ENCODE peak calls at places on chromosomes 2 and 18, in eight cellular contexts. One of them, this sample, is unnamed.

GRCh38 chr18:7488571-7488970 is 78.5 kb upstream of the PTPRM start:
- DNase-seq in hepatocyte: peak; percentile 38
- DNase-seq in tibial artery: no peak
- DNase-seq in fibroblast of pulmonary artery: no peak
- DNase-seq in bronchial epithelial cell: peak; percentile 5
- DNase-seq in endothelial cell: no peak
- DNase-seq in Peyer's patch: no peak
- DNase-seq in coronary artery: no peak
- DNase-seq in this sample: no peak

GRCh38 chr2:38261569-38262513 is 115.2 kb downstream of the ATL2 start:
- DNase-seq in hepatocyte: no peak
- DNase-seq in tibial artery: peak; percentile 25
- DNase-seq in fibroblast of pulmonary artery: no peak
- DNase-seq in bronchial epithelial cell: no peak
- DNase-seq in endothelial cell: no peak
- DNase-seq in Peyer's patch: no peak
- DNase-seq in coronary artery: no peak
- DNase-seq in this sample: no peak

GRCh38 chr18:7577706-7578105 is 10.6 kb downstream of the PTPRM start:
- DNase-seq in hepatocyte: no peak
- DNase-seq in tibial artery: no peak
- DNase-seq in fibroblast of pulmonary artery: peak; percentile 66
- DNase-seq in bronchial epithelial cell: no peak
- DNase-seq in endothelial cell: no peak
- DNase-seq in Peyer's patch: no peak
- DNase-seq in coronary artery: no peak
- DNase-seq in this sample: no peak

GRCh38 chr2:33334083-33334482 is 142.4 kb upstream of the RASGRP3 start:
- DNase-seq in hepatocyte: no peak
- DNase-seq in tibial artery: no peak
- DNase-seq in fibroblast of pulmonary artery: no peak
- DNase-seq in bronchial epithelial cell: no peak
- DNase-seq in endothelial cell: no peak
- DNase-seq in Peyer's patch: no peak
- DNase-seq in coronary artery: no peak
- DNase-seq in this sample: no peak

GRCh38 chr18:69557246-69557781 is 156.6 kb downstream of the DOK6 start:
- DNase-seq in hepatocyte: no peak
- DNase-seq in tibial artery: no peak
- DNase-seq in fibroblast of pulmonary artery: no peak
- DNase-seq in bronchial epithelial cell: peak; percentile 2
- DNase-seq in endothelial cell: no peak
- DNase-seq in Peyer's patch: no peak
- DNase-seq in coronary artery: no peak
- DNase-seq in this sample: no peak

GRCh38 chr2:21787931-21788330 is 664.2 kb downstream of the TDRD15 start:
- DNase-seq in hepatocyte: no peak
- DNase-seq in tibial artery: no peak
- DNase-seq in fibroblast of pulmonary artery: no peak
- DNase-seq in bronchial epithelial cell: no peak
- DNase-seq in endothelial cell: no peak
- DNase-seq in Peyer's patch: no peak
- DNase-seq in coronary artery: no peak
- DNase-seq in this sample: no peak

GRCh38 chr2:196468394-196468793 is 171.1 kb upstream of the CCDC150 start:
- DNase-seq in hepatocyte: no peak
- DNase-seq in tibial artery: no peak
- DNase-seq in fibroblast of pulmonary artery: no peak
- DNase-seq in bronchial epithelial cell: no peak
- DNase-seq in endothelial cell: no peak
- DNase-seq in Peyer's patch: no peak
- DNase-seq in coronary artery: no peak
- DNase-seq in this sample: no peak

GRCh38 chr2:164388511-164388910 is 232.8 kb downstream of the GRB14 start:
- DNase-seq in hepatocyte: peak; percentile 58
- DNase-seq in tibial artery: no peak
- DNase-seq in fibroblast of pulmonary artery: peak; percentile 59
- DNase-seq in bronchial epithelial cell: peak; percentile 88
- DNase-seq in endothelial cell: no peak
- DNase-seq in Peyer's patch: no peak
- DNase-seq in coronary artery: no peak
- DNase-seq in this sample: no peak

GRCh38 chr18:71797554-71797953 is 746.6 kb downstream of the CBLN2 start:
- DNase-seq in hepatocyte: no peak
- DNase-seq in tibial artery: no peak
- DNase-seq in fibroblast of pulmonary artery: no peak
- DNase-seq in bronchial epithelial cell: no peak
- DNase-seq in endothelial cell: no peak
- DNase-seq in Peyer's patch: no peak
- DNase-seq in coronary artery: no peak
- DNase-seq in this sample: no peak

GRCh38 chr2:133879703-133880102 is 311.4 kb upstream of the NCKAP5 start:
- DNase-seq in hepatocyte: no peak
- DNase-seq in tibial artery: no peak
- DNase-seq in fibroblast of pulmonary artery: no peak
- DNase-seq in bronchial epithelial cell: no peak
- DNase-seq in endothelial cell: no peak
- DNase-seq in Peyer's patch: no peak
- DNase-seq in coronary artery: no peak
- DNase-seq in this sample: no peak

GRCh38 chr18:8868276-8868675 is 162.9 kb downstream of the MTCL1 start:
- DNase-seq in hepatocyte: no peak
- DNase-seq in tibial artery: no peak
- DNase-seq in fibroblast of pulmonary artery: no peak
- DNase-seq in bronchial epithelial cell: no peak
- DNase-seq in endothelial cell: no peak
- DNase-seq in Peyer's patch: no peak
- DNase-seq in coronary artery: no peak
- DNase-seq in this sample: no peak
- TF ChIP-seq CTCF in hepatocyte: no peak
- TF ChIP-seq CTCF in tibial artery: no peak
- TF ChIP-seq CTCF in fibroblast of pulmonary artery: no peak
- TF ChIP-seq CTCF in bronchial epithelial cell: no peak
- TF ChIP-seq CTCF in endothelial cell: no peak
- TF ChIP-seq CTCF in Peyer's patch: no peak
- TF ChIP-seq CTCF in coronary artery: no peak
- TF ChIP-seq CTCF in this sample: no peak

GRCh38 chr2:50571278-50571677 is 460.7 kb downstream of the NRXN1 start:
- DNase-seq in hepatocyte: no peak
- DNase-seq in tibial artery: no peak
- DNase-seq in fibroblast of pulmonary artery: no peak
- DNase-seq in bronchial epithelial cell: no peak
- DNase-seq in endothelial cell: no peak
- DNase-seq in Peyer's patch: no peak
- DNase-seq in coronary artery: no peak
- DNase-seq in this sample: no peak

GRCh38 chr2:50575232-50575631 is 456.7 kb downstream of the NRXN1 start:
- DNase-seq in hepatocyte: no peak
- DNase-seq in tibial artery: no peak
- DNase-seq in fibroblast of pulmonary artery: no peak
- DNase-seq in bronchial epithelial cell: no peak
- DNase-seq in endothelial cell: no peak
- DNase-seq in Peyer's patch: no peak
- DNase-seq in coronary artery: no peak
- DNase-seq in this sample: no peak
- TF ChIP-seq CTCF in hepatocyte: no peak
- TF ChIP-seq CTCF in tibial artery: no peak
- TF ChIP-seq CTCF in fibroblast of pulmonary artery: no peak
- TF ChIP-seq CTCF in bronchial epithelial cell: peak; percentile 8
- TF ChIP-seq CTCF in endothelial cell: peak; percentile 14
- TF ChIP-seq CTCF in Peyer's patch: no peak
- TF ChIP-seq CTCF in coronary artery: no peak
- TF ChIP-seq CTCF in this sample: no peak

GRCh38 chr2:174076948-174077347 is 111.8 kb upstream of the SP3 start:
- DNase-seq in hepatocyte: no peak
- DNase-seq in tibial artery: no peak
- DNase-seq in fibroblast of pulmonary artery: no peak
- DNase-seq in bronchial epithelial cell: no peak
- DNase-seq in endothelial cell: no peak
- DNase-seq in Peyer's patch: no peak
- DNase-seq in coronary artery: no peak
- DNase-seq in this sample: no peak

GRCh38 chr2:174080672-174081121 is 115.5 kb upstream of the SP3 start:
- DNase-seq in hepatocyte: no peak
- DNase-seq in tibial artery: no peak
- DNase-seq in fibroblast of pulmonary artery: no peak
- DNase-seq in bronchial epithelial cell: no peak
- DNase-seq in endothelial cell: no peak
- DNase-seq in Peyer's patch: no peak
- DNase-seq in coronary artery: no peak
- DNase-seq in this sample: no peak

GRCh38 chr2:174076040-174076439 is 110.9 kb upstream of the SP3 start:
- DNase-seq in hepatocyte: peak; percentile 39
- DNase-seq in tibial artery: no peak
- DNase-seq in fibroblast of pulmonary artery: no peak
- DNase-seq in bronchial epithelial cell: peak; percentile 78
- DNase-seq in endothelial cell: no peak
- DNase-seq in Peyer's patch: no peak
- DNase-seq in coronary artery: no peak
- DNase-seq in this sample: no peak

GRCh38 chr2:174074831-174075230 is 109.7 kb upstream of the SP3 start:
- DNase-seq in hepatocyte: no peak
- DNase-seq in tibial artery: no peak
- DNase-seq in fibroblast of pulmonary artery: no peak
- DNase-seq in bronchial epithelial cell: no peak
- DNase-seq in endothelial cell: no peak
- DNase-seq in Peyer's patch: no peak
- DNase-seq in coronary artery: no peak
- DNase-seq in this sample: no peak

DNA sequence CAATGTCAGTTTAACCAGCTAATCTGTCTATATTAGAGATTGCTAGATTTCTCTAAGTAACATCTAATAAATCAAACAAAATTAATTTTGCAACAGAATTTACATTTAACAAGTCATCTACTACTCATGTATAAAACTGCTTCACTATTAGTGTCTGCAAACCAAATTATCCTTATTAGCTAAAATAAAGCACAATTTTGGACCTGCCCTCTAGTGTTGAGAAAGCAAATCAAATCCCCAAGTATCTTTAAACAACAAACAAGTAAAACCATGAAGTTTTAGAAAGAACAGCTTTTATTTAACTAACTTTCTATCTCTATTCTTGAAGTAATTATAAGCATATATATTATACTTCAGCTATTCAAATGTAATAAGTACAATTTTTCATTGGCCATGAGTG is 113.1 kb upstream of the SP3 start:
- DNase-seq in hepatocyte: no peak
- DNase-seq in tibial artery: no peak
- DNase-seq in fibroblast of pulmonary artery: peak; percentile 40
- DNase-seq in bronchial epithelial cell: no peak
- DNase-seq in endothelial cell: no peak
- DNase-seq in Peyer's patch: no peak
- DNase-seq in coronary artery: no peak
- DNase-seq in this sample: no peak
- TF ChIP-seq CTCF in hepatocyte: peak; percentile 54
- TF ChIP-seq CTCF in tibial artery: peak; percentile 31
- TF ChIP-seq CTCF in fibroblast of pulmonary artery: peak; percentile 60
- TF ChIP-seq CTCF in bronchial epithelial cell: peak; percentile 18
- TF ChIP-seq CTCF in endothelial cell: peak; percentile 67
- TF ChIP-seq CTCF in Peyer's patch: no peak
- TF ChIP-seq CTCF in coronary artery: peak; percentile 18
- TF ChIP-seq CTCF in this sample: no peak

GRCh38 chr2:211014376-211014775 is 458.0 kb downstream of the CPS1 start:
- DNase-seq in hepatocyte: no peak
- DNase-seq in tibial artery: no peak
- DNase-seq in fibroblast of pulmonary artery: peak; percentile 1
- DNase-seq in bronchial epithelial cell: no peak
- DNase-seq in endothelial cell: no peak
- DNase-seq in Peyer's patch: no peak
- DNase-seq in coronary artery: no peak
- DNase-seq in this sample: no peak
- TF ChIP-seq CTCF in hepatocyte: no peak
- TF ChIP-seq CTCF in tibial artery: no peak
- TF ChIP-seq CTCF in fibroblast of pulmonary artery: no peak
- TF ChIP-seq CTCF in bronchial epithelial cell: no peak
- TF ChIP-seq CTCF in endothelial cell: no peak
- TF ChIP-seq CTCF in Peyer's patch: no peak
- TF ChIP-seq CTCF in coronary artery: no peak
- TF ChIP-seq CTCF in this sample: no peak

GRCh38 chr2:167100526-167100925 is 212.2 kb downstream of the XIRP2 start:
- DNase-seq in hepatocyte: no peak
- DNase-seq in tibial artery: no peak
- DNase-seq in fibroblast of pulmonary artery: no peak
- DNase-seq in bronchial epithelial cell: peak; percentile 59
- DNase-seq in endothelial cell: no peak
- DNase-seq in Peyer's patch: no peak
- DNase-seq in coronary artery: no peak
- DNase-seq in this sample: no peak

GRCh38 chr2:167103757-167104133 is 215.5 kb downstream of the XIRP2 start:
- DNase-seq in hepatocyte: no peak
- DNase-seq in tibial artery: no peak
- DNase-seq in fibroblast of pulmonary artery: no peak
- DNase-seq in bronchial epithelial cell: peak; percentile 5
- DNase-seq in endothelial cell: no peak
- DNase-seq in Peyer's patch: no peak
- DNase-seq in coronary artery: no peak
- DNase-seq in this sample: no peak

GRCh38 chr2:167103028-167103756 is 214.9 kb downstream of the XIRP2 start:
- DNase-seq in hepatocyte: no peak
- DNase-seq in tibial artery: no peak
- DNase-seq in fibroblast of pulmonary artery: no peak
- DNase-seq in bronchial epithelial cell: peak; percentile 40
- DNase-seq in endothelial cell: no peak
- DNase-seq in Peyer's patch: no peak
- DNase-seq in coronary artery: no peak
- DNase-seq in this sample: no peak

GRCh38 chr2:167110345-167110744 is 222.1 kb downstream of the XIRP2 start:
- DNase-seq in hepatocyte: no peak
- DNase-seq in tibial artery: no peak
- DNase-seq in fibroblast of pulmonary artery: no peak
- DNase-seq in bronchial epithelial cell: no peak
- DNase-seq in endothelial cell: no peak
- DNase-seq in Peyer's patch: no peak
- DNase-seq in coronary artery: no peak
- DNase-seq in this sample: no peak

GRCh38 chr2:167104691-167105090 is 216.4 kb downstream of the XIRP2 start:
- DNase-seq in hepatocyte: no peak
- DNase-seq in tibial artery: no peak
- DNase-seq in fibroblast of pulmonary artery: no peak
- DNase-seq in bronchial epithelial cell: no peak
- DNase-seq in endothelial cell: no peak
- DNase-seq in Peyer's patch: no peak
- DNase-seq in coronary artery: no peak
- DNase-seq in this sample: no peak
- TF ChIP-seq CTCF in hepatocyte: no peak
- TF ChIP-seq CTCF in tibial artery: no peak
- TF ChIP-seq CTCF in fibroblast of pulmonary artery: no peak
- TF ChIP-seq CTCF in bronchial epithelial cell: no peak
- TF ChIP-seq CTCF in endothelial cell: no peak
- TF ChIP-seq CTCF in Peyer's patch: no peak
- TF ChIP-seq CTCF in coronary artery: no peak
- TF ChIP-seq CTCF in this sample: no peak

DNA sequence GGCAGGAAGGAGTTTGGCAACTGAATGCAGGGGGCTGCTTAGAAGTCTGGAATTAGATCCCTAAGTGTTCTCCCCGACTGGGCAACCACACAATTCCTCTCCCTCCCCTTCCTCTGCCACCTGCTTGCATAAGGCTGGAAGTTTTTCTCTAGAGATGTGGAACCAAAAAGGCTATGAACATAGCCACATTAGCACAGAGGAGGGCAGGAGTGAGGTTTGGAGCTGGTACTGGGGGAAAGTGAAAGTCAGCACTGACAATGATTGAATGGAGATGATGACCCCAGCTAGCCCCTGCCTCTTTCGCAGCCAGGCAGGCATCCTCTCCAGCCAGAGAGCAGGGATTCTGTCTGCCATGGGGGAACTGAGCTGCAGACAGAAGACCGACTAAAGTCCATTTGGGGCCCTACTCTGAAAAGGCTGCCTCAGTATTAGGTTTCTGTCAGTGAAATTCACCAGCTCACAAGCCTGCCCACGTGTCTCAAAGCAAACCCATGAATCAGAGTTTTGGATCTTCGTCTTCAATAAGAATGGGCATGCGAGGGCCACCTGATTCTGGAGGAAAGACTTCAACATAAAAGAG is 87.9 kb upstream of the ITGA6 start:
- DNase-seq in hepatocyte: peak; percentile 71
- DNase-seq in tibial artery: no peak
- DNase-seq in fibroblast of pulmonary artery: no peak
- DNase-seq in bronchial epithelial cell: peak; percentile 71
- DNase-seq in endothelial cell: no peak
- DNase-seq in Peyer's patch: no peak
- DNase-seq in coronary artery: no peak
- DNase-seq in this sample: no peak
- TF ChIP-seq CTCF in hepatocyte: peak; percentile 7
- TF ChIP-seq CTCF in tibial artery: no peak
- TF ChIP-seq CTCF in fibroblast of pulmonary artery: no peak
- TF ChIP-seq CTCF in bronchial epithelial cell: no peak
- TF ChIP-seq CTCF in endothelial cell: no peak
- TF ChIP-seq CTCF in Peyer's patch: no peak
- TF ChIP-seq CTCF in coronary artery: no peak
- TF ChIP-seq CTCF in this sample: no peak